ENCODE peak calls at places on chromosomes 16 and 17, in four cellular contexts. One of them, this sample, is unnamed. For H3K9me3 and H3K4me1, the result is how much of the 10 kb centered on the place peaks cover.

GRCh38 chr17:20095366-20096080 is 86.4 kb downstream of the SPECC1 start:
- DNase-seq in PC-3: peak
- DNase-seq in lung: no peak
- DNase-seq in IMR-90: peak
- DNase-seq in this sample: peak

GRCh38 chr16:85616608-85617311 is 3.6 kb downstream of the GSE1 start:
- DNase-seq in PC-3: no peak
- DNase-seq in lung: peak
- DNase-seq in IMR-90: no peak
- DNase-seq in this sample: peak

GRCh38 chr17:7383742-7384488 is 3.0 kb downstream of the TNK1 start:
- DNase-seq in PC-3: no peak
- DNase-seq in lung: no peak
- DNase-seq in IMR-90: peak
- DNase-seq in this sample: peak

GRCh38 chr16:15689290-15689689 is 39.2 kb downstream of the NDE1 start:
- DNase-seq in PC-3: no peak
- DNase-seq in lung: no peak
- DNase-seq in IMR-90: peak
- DNase-seq in this sample: no peak

GRCh38 chr17:75232786-75233185 is 27.3 kb downstream of the NUP85 start:
- DNase-seq in PC-3: no peak
- DNase-seq in lung: no peak
- DNase-seq in IMR-90: no peak
- DNase-seq in this sample: no peak

GRCh38 chr16:70661918-70662641 is 15.7 kb downstream of the IL34 start:
- DNase-seq in PC-3: no peak
- DNase-seq in lung: no peak
- DNase-seq in IMR-90: no peak
- DNase-seq in this sample: no peak

GRCh38 chr17:76398523-76399174 is 14.2 kb downstream of the SPHK1 start:
- DNase-seq in PC-3: peak
- DNase-seq in lung: no peak
- DNase-seq in IMR-90: no peak
- DNase-seq in this sample: no peak

GRCh38 chr16:9437115-9437514 is 345.7 kb downstream of the HAPSTR1 start:
- DNase-seq in PC-3: peak
- DNase-seq in lung: no peak
- DNase-seq in IMR-90: no peak
- DNase-seq in this sample: no peak

GRCh38 chr16:49674255-49674980 is 181.5 kb downstream of the ZNF423 start:
- DNase-seq in PC-3: peak
- DNase-seq in lung: no peak
- DNase-seq in IMR-90: no peak
- DNase-seq in this sample: no peak

GRCh38 chr16:57713596-57713995 is 19.0 kb downstream of the DRC7 start:
- DNase-seq in PC-3: no peak
- DNase-seq in lung: no peak
- DNase-seq in IMR-90: no peak
- DNase-seq in this sample: no peak

GRCh38 chr17:28842282-28843012 is at the start of gene FAM222B:
- DNase-seq in PC-3: peak
- DNase-seq in lung: peak
- DNase-seq in IMR-90: peak
- DNase-seq in this sample: peak

GRCh38 chr17:75909812-75910274 is 5.2 kb upstream of the MRPL38 start:
- DNase-seq in PC-3: no peak
- DNase-seq in lung: no peak
- DNase-seq in IMR-90: peak
- DNase-seq in this sample: no peak

GRCh38 chr17:8935194-8935593 is 30.3 kb downstream of the PIK3R5 start:
- DNase-seq in PC-3: no peak
- DNase-seq in lung: peak
- DNase-seq in IMR-90: no peak
- DNase-seq in this sample: no peak

GRCh38 chr16:81610144-81610842 is 165.7 kb downstream of the CMIP start:
- DNase-seq in PC-3: peak
- DNase-seq in lung: peak
- DNase-seq in IMR-90: peak
- DNase-seq in this sample: no peak

GRCh38 chr16:48829911-48830310 is 219.9 kb upstream of the N4BP1 start:
- DNase-seq in PC-3: no peak
- DNase-seq in lung: no peak
- DNase-seq in IMR-90: no peak
- DNase-seq in this sample: no peak

GRCh38 chr16:84907575-84907974 is 87.8 kb downstream of the CRISPLD2 start:
- DNase-seq in PC-3: no peak
- DNase-seq in lung: no peak
- DNase-seq in IMR-90: peak
- DNase-seq in this sample: no peak

GRCh38 chr17:42565523-42566214 is 1.2 kb upstream of the MLX start:
- DNase-seq in PC-3: no peak
- DNase-seq in lung: no peak
- DNase-seq in IMR-90: no peak
- DNase-seq in this sample: no peak

GRCh38 chr16:85173981-85174751 is 61.9 kb upstream of the CIBAR2 start:
- DNase-seq in PC-3: peak
- DNase-seq in lung: no peak
- DNase-seq in IMR-90: peak
- DNase-seq in this sample: no peak

GRCh38 chr17:63543822-63544420 is 6.4 kb upstream of the DCAF7 start:
- DNase-seq in PC-3: no peak
- DNase-seq in lung: no peak
- DNase-seq in IMR-90: no peak
- DNase-seq in this sample: no peak

GRCh38 chr16:23679274-23679985 is 741 bp downstream of the PLK1 start:
- DNase-seq in PC-3: peak
- DNase-seq in lung: no peak
- DNase-seq in IMR-90: peak
- DNase-seq in this sample: peak

DNA sequence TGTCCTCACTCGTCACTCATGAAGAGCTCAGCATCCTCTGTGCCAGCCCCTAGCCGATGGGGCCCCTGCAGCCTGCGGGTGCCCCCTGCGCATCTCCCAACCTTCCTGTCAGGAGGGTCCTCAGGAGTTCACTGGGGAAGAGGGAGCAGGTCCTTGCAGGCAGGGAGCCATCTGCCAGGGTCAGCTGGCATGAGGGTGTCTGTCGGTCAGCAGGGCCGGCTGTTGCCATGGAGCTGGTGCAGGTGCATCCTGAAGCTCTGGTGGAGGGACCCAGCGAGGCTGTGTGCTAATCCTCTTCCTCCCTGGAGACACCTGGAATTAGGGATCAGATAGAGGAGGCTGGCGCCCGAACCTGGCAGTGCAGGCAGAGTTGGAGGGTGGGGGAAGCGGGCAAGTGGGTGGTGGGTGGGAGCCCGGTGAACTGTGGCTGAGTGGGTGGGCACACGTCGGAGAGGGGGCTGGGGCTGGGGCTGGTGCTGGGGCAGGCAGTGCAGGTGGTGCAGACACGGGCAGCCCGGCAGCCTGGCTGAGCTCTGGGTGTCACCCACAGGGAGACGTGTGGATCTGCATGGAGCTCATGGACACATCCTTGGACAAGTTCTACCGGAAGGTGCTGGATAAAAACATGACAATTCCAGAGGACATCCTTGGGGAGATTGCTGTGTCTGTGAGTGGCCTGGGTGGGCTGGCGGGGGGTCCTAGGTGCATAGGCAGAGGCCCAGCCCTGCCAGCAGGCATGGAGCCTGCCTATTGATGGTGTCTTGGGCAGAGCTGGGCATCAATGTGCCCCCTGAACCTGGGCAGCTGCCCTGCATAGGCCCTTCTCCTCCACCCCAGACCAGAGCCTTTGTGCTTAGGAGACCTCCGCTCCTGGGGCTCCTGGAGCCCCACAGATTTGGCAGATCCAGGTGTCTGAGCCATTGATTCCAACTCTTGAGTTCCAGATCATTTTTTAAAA is 17.4 kb downstream of the MAP2K3 start:
- DNase-seq in PC-3: no peak
- DNase-seq in lung: no peak
- DNase-seq in IMR-90: no peak
- DNase-seq in this sample: no peak
- H3K9me3 ChIP-seq in PC-3: under half
- H3K9me3 ChIP-seq in lung: under half
- H3K9me3 ChIP-seq in IMR-90: under half
- H3K9me3 ChIP-seq in this sample: under half

GRCh38 chr17:17201271-17201670 is 4.9 kb downstream of the PLD6 start:
- DNase-seq in PC-3: no peak
- DNase-seq in lung: no peak
- DNase-seq in IMR-90: no peak
- DNase-seq in this sample: no peak

GRCh38 chr17:17201907-17202306 is 4.2 kb downstream of the PLD6 start:
- DNase-seq in PC-3: no peak
- DNase-seq in lung: no peak
- DNase-seq in IMR-90: no peak
- DNase-seq in this sample: no peak

GRCh38 chr17:17203173-17203730 is 2.9 kb downstream of the PLD6 start:
- DNase-seq in PC-3: no peak
- DNase-seq in lung: no peak
- DNase-seq in IMR-90: no peak
- DNase-seq in this sample: no peak

GRCh38 chr17:17200311-17200710 is 5.8 kb downstream of the PLD6 start:
- DNase-seq in PC-3: no peak
- DNase-seq in lung: no peak
- DNase-seq in IMR-90: no peak
- DNase-seq in this sample: no peak

DNA sequence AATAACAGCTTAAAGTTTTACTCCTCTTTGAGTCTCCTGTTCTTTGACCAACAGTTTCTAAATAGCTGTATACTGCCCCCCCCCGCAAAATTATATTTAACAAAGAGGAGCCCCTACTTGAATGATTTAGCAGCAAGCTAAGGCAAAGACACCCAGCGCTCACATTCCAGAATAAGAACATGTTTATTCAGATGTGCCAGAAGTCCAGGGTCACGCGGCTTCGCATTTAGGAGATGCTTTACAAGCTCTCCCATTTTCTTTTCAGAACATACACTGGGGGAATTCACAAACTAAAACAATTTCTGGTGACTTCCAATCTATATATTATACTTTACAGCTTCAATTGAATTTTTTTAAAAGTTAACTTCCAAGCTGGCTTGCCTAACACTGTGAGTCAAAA is 5.3 kb downstream of the PLD6 start:
- DNase-seq in PC-3: no peak
- DNase-seq in lung: no peak
- DNase-seq in IMR-90: peak
- DNase-seq in this sample: no peak
- H3K4me1 ChIP-seq in PC-3: under half
- H3K4me1 ChIP-seq in lung: under half
- H3K4me1 ChIP-seq in IMR-90: under half
- H3K4me1 ChIP-seq in this sample: under half

GRCh38 chr17:44324092-44324570 is 492 bp downstream of the SLC25A39 start:
- DNase-seq in PC-3: peak
- DNase-seq in lung: no peak
- DNase-seq in IMR-90: no peak
- DNase-seq in this sample: peak
- H3K9me3 ChIP-seq in PC-3: under half
- H3K9me3 ChIP-seq in lung: under half
- H3K9me3 ChIP-seq in IMR-90: under half
- H3K9me3 ChIP-seq in this sample: under half

DNA sequence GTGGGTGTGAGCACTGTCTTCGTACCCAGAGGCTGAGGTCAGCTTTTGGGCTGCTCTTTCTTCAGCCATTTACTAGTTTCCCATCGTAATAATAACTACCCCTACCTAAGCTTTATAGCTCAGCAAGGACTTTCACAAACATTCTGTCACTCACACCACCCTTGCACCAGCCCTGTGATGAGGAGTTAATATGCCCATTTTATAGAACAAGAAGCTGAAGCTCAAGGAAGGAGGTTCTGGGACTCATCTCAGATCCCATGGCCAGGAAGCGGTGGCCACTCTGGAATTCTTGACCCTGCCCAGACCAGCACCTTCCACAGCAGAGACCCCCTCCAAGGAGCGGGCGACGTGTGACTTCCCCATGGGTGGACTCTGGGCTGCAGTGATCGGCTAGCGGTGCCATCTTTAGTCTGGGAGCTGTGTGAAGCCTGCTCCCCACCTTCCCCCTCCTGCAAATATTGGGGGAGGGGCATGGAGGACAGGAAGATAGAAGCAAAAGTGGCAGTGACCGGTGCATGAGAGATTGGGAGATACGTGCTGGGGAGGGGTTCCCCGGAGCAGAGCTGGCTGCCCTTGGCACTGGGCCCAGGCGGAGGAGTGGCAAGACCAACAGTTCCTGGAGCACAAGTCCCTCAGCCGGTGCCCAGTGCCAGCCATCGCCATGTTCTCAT is 81.8 kb upstream of the TOB1 start:
- DNase-seq in PC-3: peak
- DNase-seq in lung: peak
- DNase-seq in IMR-90: no peak
- DNase-seq in this sample: peak
- H3K4me1 ChIP-seq in PC-3: half or more
- H3K4me1 ChIP-seq in lung: under half
- H3K4me1 ChIP-seq in IMR-90: under half
- H3K4me1 ChIP-seq in this sample: under half

GRCh38 chr16:35745821-35746248 is 2286.4 kb downstream of the TP53TG3F start:
- DNase-seq in PC-3: no peak
- DNase-seq in lung: no peak
- DNase-seq in IMR-90: no peak
- DNase-seq in this sample: peak

GRCh38 chr16:35746963-35747657 is 2287.7 kb downstream of the TP53TG3F start:
- DNase-seq in PC-3: no peak
- DNase-seq in lung: no peak
- DNase-seq in IMR-90: no peak
- DNase-seq in this sample: no peak

GRCh38 chr16:35747658-35748455 is 2288.4 kb downstream of the TP53TG3F start:
- DNase-seq in PC-3: no peak
- DNase-seq in lung: no peak
- DNase-seq in IMR-90: no peak
- DNase-seq in this sample: no peak

GRCh38 chr16:35745191-35745590 is 2285.8 kb downstream of the TP53TG3F start:
- DNase-seq in PC-3: no peak
- DNase-seq in lung: no peak
- DNase-seq in IMR-90: no peak
- DNase-seq in this sample: no peak

GRCh38 chr16:35746281-35746962 is 2287.0 kb downstream of the TP53TG3F start:
- DNase-seq in PC-3: no peak
- DNase-seq in lung: peak
- DNase-seq in IMR-90: no peak
- DNase-seq in this sample: no peak
- H3K9me3 ChIP-seq in PC-3: under half
- H3K9me3 ChIP-seq in lung: under half
- H3K9me3 ChIP-seq in IMR-90: under half
- H3K9me3 ChIP-seq in this sample: under half

This sample was measured in small intestine.